ENCODE peak calls at places on chromosomes 2 and 18, in six cellular contexts. X, M, J, P, B and A are unnamed samples.

GRCh38 chr2:119283873-119284331 is 60.3 kb downstream of the STEAP3 start:
- DNase-seq in X (no peak), M (no peak), J (peak; percentile 43), P (no peak), B (no peak), A (peak; percentile 80)

GRCh38 chr2:78309460-78309859 is 716.0 kb upstream of the REG3G start:
- DNase-seq in X (no peak), M (no peak), J (no peak), P (no peak), B (no peak), A (no peak)

GRCh38 chr2:62149708-62150107 is 46.2 kb upstream of the B3GNT2 start:
- DNase-seq in X (no peak), M (no peak), J (peak; percentile 86), P (no peak), B (peak; percentile 90), A (peak; percentile 96)

GRCh38 chr2:88600038-88600465 is 27.2 kb downstream of the EIF2AK3 start:
- DNase-seq in X (peak; percentile 35), M (peak; percentile 51), J (peak; percentile 89), P (peak; percentile 99), B (peak; percentile 96), A (peak; percentile 99)

GRCh38 chr2:226130192-226130591 is 669.4 kb downstream of the IRS1 start:
- DNase-seq in X (no peak), M (no peak), J (no peak), P (peak; percentile 43), B (no peak), A (peak; percentile 34)

GRCh38 chr18:60471652-60472051 is 99.1 kb upstream of the MC4R start:
- DNase-seq in X (no peak), M (no peak), J (no peak), P (no peak), B (no peak), A (no peak)

GRCh38 chr2:71679481-71679880 is 226.1 kb downstream of the DYSF start:
- DNase-seq in X (no peak), M (no peak), J (no peak), P (no peak), B (no peak), A (no peak)

GRCh38 chr2:45755585-45756330 is 104.3 kb downstream of the PRKCE start:
- DNase-seq in X (no peak), M (no peak), J (peak; percentile 13), P (peak; percentile 23), B (peak; percentile 96), A (peak; percentile 90)

GRCh38 chr2:204115692-204116091 is 179.1 kb downstream of the ICOS start:
- DNase-seq in X (no peak), M (no peak), J (no peak), P (peak; percentile 64), B (no peak), A (no peak)

GRCh38 chr2:201114846-201115245 is 1.1 kb upstream of the CFLAR start:
- DNase-seq in X (no peak), M (no peak), J (peak; percentile 46), P (peak; percentile 82), B (no peak), A (no peak)

GRCh38 chr2:28165087-28165652 is 227.5 kb upstream of the FOSL2 start:
- DNase-seq in X (no peak), M (no peak), J (no peak), P (no peak), B (peak; percentile 32), A (no peak)

GRCh38 chr2:135945521-135945920 is 39.9 kb downstream of the DARS1 start:
- DNase-seq in X (no peak), M (no peak), J (no peak), P (no peak), B (no peak), A (no peak)

GRCh38 chr2:221571391-221572179 is 519 bp downstream of the EPHA4 start:
- DNase-seq in X (peak; percentile 48), M (no peak), J (peak; percentile 26), P (peak; percentile 60), B (peak; percentile 71), A (peak; percentile 37)

GRCh38 chr2:40405440-40405839 is 46.5 kb downstream of the SLC8A1 start:
- DNase-seq in X (no peak), M (no peak), J (no peak), P (no peak), B (peak; percentile 15), A (peak; percentile 63)

GRCh38 chr2:100222844-100223243 is 80.5 kb upstream of the AFF3 start:
- DNase-seq in X (no peak), M (no peak), J (no peak), P (no peak), B (no peak), A (no peak)

GRCh38 chr2:136057023-136057801 is 60.7 kb downstream of the CXCR4 start:
- DNase-seq in X (no peak), M (no peak), J (no peak), P (no peak), B (no peak), A (no peak)

GRCh38 chr2:207836526-207837133 is 66.9 kb upstream of the FZD5 start:
- DNase-seq in X (peak; percentile 40), M (no peak), J (no peak), P (peak; percentile 50), B (no peak), A (no peak)

GRCh38 chr2:142965464-142965863 is 88.0 kb downstream of the KYNU start:
- DNase-seq in X (no peak), M (no peak), J (no peak), P (peak; percentile 45), B (peak; percentile 82), A (peak; percentile 78)

GRCh38 chr2:227848586-227848985 is 22.8 kb upstream of the DAW1 start:
- DNase-seq in X (no peak), M (no peak), J (no peak), P (peak; percentile 45), B (no peak), A (no peak)

GRCh38 chr2:25063876-25064660 is 22.2 kb downstream of the EFR3B start:
- DNase-seq in X (no peak), M (no peak), J (no peak), P (no peak), B (no peak), A (no peak)

GRCh38 chr2:25426326-25426725 is 84.6 kb upstream of the DNMT3A start:
- DNase-seq in X (no peak), M (no peak), J (no peak), P (no peak), B (no peak), A (no peak)

GRCh38 chr18:51010218-51010617 is 19.8 kb upstream of the SMAD4 start:
- DNase-seq in X (no peak), M (no peak), J (no peak), P (peak; percentile 35), B (no peak), A (no peak)

GRCh38 chr18:53698907-53699306 is 525.6 kb downstream of the MBD2 start:
- DNase-seq in X (peak; percentile 21), M (peak; percentile 46), J (no peak), P (peak; percentile 68), B (peak; percentile 9), A (no peak)

GRCh38 chr2:69667805-69668382 is 24.4 kb upstream of the AAK1 start:
- DNase-seq in X (no peak), M (peak; percentile 34), J (peak; percentile 54), P (peak; percentile 47), B (no peak), A (peak; percentile 65)

GRCh38 chr2:239040152-239040761 is 192.4 kb downstream of the TWIST2 start:
- DNase-seq in X (no peak), M (no peak), J (peak; percentile 52), P (no peak), B (no peak), A (no peak)

GRCh38 chr2:121245913-121246312 is 39.1 kb downstream of the TFCP2L1 start:
- DNase-seq in X (no peak), M (no peak), J (peak; percentile 20), P (peak; percentile 18), B (no peak), A (no peak)

GRCh38 chr18:30999186-30999585 is 43.4 kb downstream of the DSC3 start:
- DNase-seq in X (no peak), M (no peak), J (no peak), P (no peak), B (peak; percentile 2), A (no peak)

DNA sequence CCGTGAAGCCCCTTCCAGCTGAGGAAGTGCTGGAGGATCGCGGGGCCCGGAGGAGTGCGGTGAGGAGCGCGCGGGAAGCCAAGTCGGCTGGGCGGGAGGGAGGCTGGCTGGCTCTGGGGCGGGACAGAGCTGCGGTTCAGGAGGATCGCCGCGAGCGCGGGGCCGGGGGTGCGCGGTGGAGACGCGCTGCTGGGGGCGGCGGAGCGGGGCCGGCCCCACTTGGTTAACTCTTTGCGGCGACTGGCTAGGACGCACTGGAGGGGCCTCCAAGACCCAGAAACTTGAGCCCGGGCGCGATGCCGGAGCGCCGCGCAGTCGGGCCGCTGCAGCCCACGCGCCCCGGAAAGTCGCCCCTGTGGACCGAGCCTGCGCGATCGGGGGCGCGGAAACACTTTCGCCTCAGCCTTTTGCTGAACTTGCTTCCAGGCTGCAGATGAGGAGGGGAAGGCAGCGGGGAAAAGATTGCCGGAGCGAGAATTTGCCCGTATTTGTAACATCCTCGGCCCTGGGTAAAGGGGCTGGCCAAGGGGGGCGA is 597 bp downstream of the CYBRD1 start:
- DNase-seq in X (peak; percentile 48), M (peak; percentile 56), J (no peak), P (no peak), B (no peak), A (no peak)
- H3K4ac ChIP-seq in X (no peak overlapping the region), M (no peak overlapping the region), J (no peak overlapping the region), P (no peak overlapping the region), B (peak overlapping the region; percentile 20), A (peak overlapping the region; percentile 92)

GRCh38 chr2:182695796-182696195 is 20.3 kb upstream of the DNAJC10 start:
- DNase-seq in X (no peak), M (no peak), J (peak; percentile 9), P (no peak), B (no peak), A (no peak)

DNA sequence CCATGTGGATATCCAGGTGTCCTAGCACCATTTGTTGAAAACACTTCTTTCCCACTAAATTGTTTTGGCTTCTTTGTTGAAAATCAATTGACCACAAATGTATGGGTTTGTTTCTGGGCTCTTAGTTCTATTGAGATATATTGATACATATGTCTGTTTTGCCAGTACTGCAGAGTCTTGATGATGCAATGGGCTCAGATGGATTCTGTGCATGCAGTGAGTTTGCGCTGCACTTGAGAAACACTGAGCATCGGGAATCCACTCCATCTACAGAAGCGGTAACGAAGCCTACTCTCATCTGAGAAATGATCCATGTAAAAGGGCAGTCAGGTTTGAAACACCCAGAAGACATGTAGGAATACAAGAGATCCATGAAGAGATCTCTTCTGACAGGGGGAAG is 21.9 kb upstream of the DNAJC10 start:
- DNase-seq in X (no peak), M (no peak), J (no peak), P (no peak), B (no peak), A (no peak)
- H3K4ac ChIP-seq in X (no peak overlapping the region), M (no peak overlapping the region), J (no peak overlapping the region), P (no peak overlapping the region), B (no peak overlapping the region), A (no peak overlapping the region)

GRCh38 chr2:231418820-231419640 is 23.5 kb downstream of the B3GNT7 start:
- DNase-seq in X (no peak), M (no peak), J (no peak), P (no peak), B (no peak), A (no peak)
- H3K4ac ChIP-seq in X (no peak overlapping the region), M (no peak overlapping the region), J (no peak overlapping the region), P (no peak overlapping the region), B (no peak overlapping the region), A (no peak overlapping the region)

DNA sequence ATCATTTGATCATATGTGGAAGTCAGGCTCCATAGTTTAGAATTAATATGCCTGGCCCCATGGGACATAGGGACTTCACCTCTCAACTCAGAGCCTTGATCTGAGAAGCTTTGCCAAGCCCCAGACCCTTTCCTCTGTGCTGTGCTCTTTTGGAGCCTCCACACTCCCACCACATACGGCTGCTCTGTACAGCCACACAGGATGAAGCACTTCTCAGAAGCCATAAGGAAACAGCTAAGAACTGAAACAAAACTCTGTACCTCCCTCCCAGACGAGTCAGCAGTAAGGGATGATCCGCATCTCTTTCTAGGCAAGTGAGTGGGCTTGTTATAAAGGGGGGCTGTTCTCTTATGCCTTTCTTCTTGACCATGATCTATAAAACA is 66.5 kb downstream of the CAB39 start:
- DNase-seq in X (no peak), M (no peak), J (no peak), P (no peak), B (no peak), A (peak; percentile 44)
- H3K4ac ChIP-seq in X (no peak overlapping the region), M (no peak overlapping the region), J (no peak overlapping the region), P (no peak overlapping the region), B (no peak overlapping the region), A (peak overlapping the region; percentile 1)